ENCODE peak calls at places on chromosomes 5 and 9, in four cellular contexts. K is K562, F is GM12891, G is HL-60. Q is an unnamed sample.

GRCh38 chr5:112186401-112186990 is 232.6 kb downstream of the EPB41L4A start:
- DNase-seq in K (no peak), F (no peak), G (no peak), Q (no peak)

GRCh38 chr9:79817469-79818004 is 245.8 kb downstream of the TLE4 start:
- DNase-seq in K (no peak), F (no peak), G (no peak), Q (no peak)

GRCh38 chr5:56273376-56274005 is 40.4 kb upstream of the ANKRD55 start:
- DNase-seq in K (no peak), F (no peak), G (no peak), Q (no peak)

GRCh38 chr9:75858497-75859092 is 31.9 kb upstream of the PCSK5 start:
- DNase-seq in K (no peak), F (no peak), G (no peak), Q (no peak)

GRCh38 chr5:158769702-158770101 is 330.0 kb downstream of the EBF1 start:
- DNase-seq in K (no peak), F (no peak), G (no peak), Q (no peak)

GRCh38 chr5:151571270-151572173 is 19.6 kb downstream of the FAT2 start:
- DNase-seq in K (no peak), F (no peak), G (no peak), Q (no peak)

GRCh38 chr5:56712895-56713565 is 102.3 kb upstream of the MAP3K1 start:
- DNase-seq in K (no peak), F (no peak), G (no peak), Q (no peak)

GRCh38 chr5:56429110-56429561 is 196.0 kb upstream of the ANKRD55 start:
- DNase-seq in K (peak), F (no peak), G (no peak), Q (no peak)

GRCh38 chr5:94746731-94747124 is 128.3 kb downstream of the SLF1 start:
- DNase-seq in K (no peak), F (no peak), G (peak), Q (peak)

GRCh38 chr5:113311301-113311700 is 123.5 kb downstream of the TSSK1B start:
- DNase-seq in K (no peak), F (no peak), G (no peak), Q (no peak)

GRCh38 chr9:18632624-18633407 is 158.9 kb downstream of the ADAMTSL1 start:
- DNase-seq in K (no peak), F (no peak), G (no peak), Q (no peak)

GRCh38 chr5:32325067-32325466 is 12.3 kb upstream of the MTMR12 start:
- DNase-seq in K (no peak), F (peak), G (no peak), Q (no peak)

GRCh38 chr5:1011226-1011631 is 2.6 kb downstream of the NKD2 start:
- DNase-seq in K (peak), F (peak), G (no peak), Q (no peak)

GRCh38 chr5:78829811-78830499 is 155.2 kb downstream of the ARSB start:
- DNase-seq in K (no peak), F (no peak), G (no peak), Q (no peak)

DNA sequence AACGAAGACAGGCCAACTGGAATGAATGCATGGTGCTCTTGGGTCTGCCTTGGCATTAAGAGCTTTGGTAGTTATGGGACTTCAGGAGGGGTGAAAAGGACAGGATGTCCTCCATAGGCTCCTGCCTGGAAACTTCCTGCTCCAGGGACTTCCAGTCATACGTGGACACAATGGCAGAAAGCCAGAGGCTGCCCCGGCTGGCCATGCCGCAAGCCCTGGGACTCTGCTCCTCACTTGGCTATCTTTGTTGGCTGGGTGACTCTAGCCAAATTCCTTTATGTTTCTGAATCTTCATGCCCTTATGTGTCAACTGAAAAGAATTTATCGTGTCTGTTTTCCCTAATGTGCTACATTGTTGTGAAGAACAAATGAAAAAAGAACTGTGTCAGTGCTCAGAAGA is 136.9 kb downstream of the SIL1 start:
- DNase-seq in K (no peak), F (no peak), G (no peak), Q (no peak)
- TF ChIP-seq SPI1 in K (no peak), F (no peak), G (no peak), Q (no peak)

GRCh38 chr5:8461543-8461942 is 592.6 kb downstream of the MTRR start:
- DNase-seq in K (peak), F (no peak), G (no peak), Q (no peak)
- TF ChIP-seq SPI1 in K (no peak), F (no peak), G (no peak), Q (no peak)

DNA sequence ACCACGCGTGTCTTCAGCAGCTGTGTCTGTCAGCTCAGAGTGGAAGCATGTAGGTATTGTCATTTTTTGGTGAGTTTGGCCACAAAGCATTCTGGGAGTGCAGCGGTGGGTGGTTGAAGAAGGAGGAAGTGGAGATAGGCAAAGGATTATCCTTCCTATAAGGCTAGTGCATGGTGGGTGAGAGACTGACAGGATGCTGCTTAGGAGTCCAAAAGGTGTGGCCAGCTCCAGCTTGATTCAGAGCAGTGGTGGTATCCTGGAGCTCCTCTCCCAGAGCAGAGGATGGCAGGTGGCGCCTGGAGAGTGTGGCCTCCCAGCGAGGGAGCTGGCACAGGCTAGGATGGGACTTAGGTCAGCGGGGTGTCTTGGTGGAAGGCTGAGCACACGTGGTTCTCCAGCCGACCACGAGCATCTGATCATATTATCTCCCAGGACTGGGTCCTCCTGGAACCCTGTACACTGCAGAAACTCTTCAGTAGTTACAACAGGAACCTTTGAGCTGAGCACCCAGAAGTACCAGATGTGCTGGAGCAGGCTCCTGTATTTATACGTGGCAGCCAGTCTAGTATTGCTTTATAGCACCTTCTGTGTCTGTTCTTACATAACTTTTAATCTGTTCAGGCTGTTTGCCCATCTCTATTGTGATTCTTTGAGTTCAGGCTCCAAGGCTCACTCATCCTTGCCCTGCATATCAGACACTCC is 29.6 kb downstream of the MAML1 start:
- DNase-seq in K (peak), F (no peak), G (peak), Q (peak)
- TF ChIP-seq SPI1 in K (peak), F (peak), G (peak), Q (peak)

GRCh38 chr9:85268024-85268610 is 473.6 kb downstream of the AGTPBP1 start:
- DNase-seq in K (no peak), F (no peak), G (no peak), Q (no peak)
- TF ChIP-seq SPI1 in K (no peak), F (no peak), G (no peak), Q (no peak)

DNA sequence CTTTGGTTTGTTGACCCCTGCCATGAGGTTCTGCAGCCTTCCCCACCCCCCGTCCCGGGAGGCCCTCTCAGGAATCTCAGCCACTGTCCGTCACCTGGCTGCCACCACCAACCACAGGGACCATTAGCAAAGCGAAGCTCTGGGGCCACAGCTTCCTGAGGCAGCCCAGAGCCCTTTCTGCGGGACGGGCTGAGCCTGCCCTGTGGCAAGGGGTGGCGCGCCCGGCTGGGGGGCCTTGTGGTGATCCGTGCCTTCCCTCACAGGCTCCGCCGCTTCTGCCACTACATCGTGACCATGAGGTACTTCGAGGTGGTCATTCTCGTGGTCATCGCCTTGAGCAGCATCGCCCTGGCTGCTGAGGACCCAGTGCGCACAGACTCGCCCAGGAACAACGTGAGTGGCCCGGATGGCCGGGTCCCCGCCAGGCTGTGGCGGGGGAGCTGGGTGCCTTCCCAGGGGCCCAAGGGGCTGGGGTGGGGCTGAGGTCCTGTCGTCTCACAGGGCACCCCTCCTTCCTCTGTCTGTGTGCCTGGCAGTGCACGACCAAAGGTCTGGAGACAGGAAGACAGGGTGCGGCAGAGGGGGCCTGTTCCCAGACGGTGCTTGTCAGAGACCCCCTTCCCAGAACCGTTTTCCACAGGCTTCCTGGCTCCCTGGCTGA is 169.2 kb downstream of the CACNA1B start:
- DNase-seq in K (no peak), F (no peak), G (no peak), Q (no peak)
- TF ChIP-seq SPI1 in K (no peak), F (no peak), G (no peak), Q (no peak)

GRCh38 chr9:16637938-16638337 is 232.5 kb downstream of the BNC2 start:
- DNase-seq in K (no peak), F (no peak), G (no peak), Q (no peak)
- TF ChIP-seq SPI1 in K (no peak), F (no peak), G (no peak), Q (no peak)